ENCODE peak calls at places on chromosome 10, in four cellular contexts. Z is astrocyte, Y is PC-3, H is brain microvascular endothelial cell. U is an unnamed sample.

GRCh38 chr10:71587941-71588573 is 131.5 kb downstream of the C10orf105 start:
- DNase-seq in H (peak; percentile 93), Y (no peak), Z (peak; percentile 14), U (no peak)

GRCh38 chr10:124150189-124150806 is 56.9 kb upstream of the CHST15 start:
- DNase-seq in H (no peak), Z (no peak), Y (no peak), U (no peak)

GRCh38 chr10:131450220-131450765 is 138.8 kb upstream of the TCERG1L start:
- DNase-seq in Z (no peak), H (no peak), Y (no peak), U (no peak)

GRCh38 chr10:63618552-63618951 is 97.4 kb downstream of the REEP3 start:
- DNase-seq in Z (no peak), H (no peak), Y (no peak), U (no peak)

GRCh38 chr10:69728335-69728861 is 73.3 kb upstream of the COL13A1 start:
- DNase-seq in Z (peak; percentile 63), H (peak; percentile 48), Y (peak; percentile 100), U (peak; percentile 87)

GRCh38 chr10:25852364-25852941 is 81.6 kb upstream of the MYO3A start:
- DNase-seq in Z (no peak), Y (no peak), H (no peak), U (no peak)

GRCh38 chr10:33008499-33009243 is 50.6 kb upstream of the ITGB1 start:
- DNase-seq in Z (peak; percentile 78), Y (peak; percentile 100), H (peak; percentile 84), U (peak; percentile 59)

GRCh38 chr10:132644544-132645530 is 107.2 kb downstream of the INPP5A start:
- DNase-seq in H (no peak), Z (no peak), Y (no peak), U (no peak)

GRCh38 chr10:124117879-124118278 is 24.5 kb upstream of the CHST15 start:
- DNase-seq in H (no peak), Z (no peak), Y (no peak), U (no peak)

GRCh38 chr10:16789765-16790164 is 27.5 kb downstream of the RSU1 start:
- DNase-seq in Z (no peak), Y (no peak), H (no peak), U (no peak)

GRCh38 chr10:16788125-16788524 is 29.1 kb downstream of the RSU1 start:
- DNase-seq in Y (no peak), H (no peak), Z (no peak), U (no peak)

GRCh38 chr10:16789266-16789665 is 28.0 kb downstream of the RSU1 start:
- DNase-seq in H (no peak), Z (peak; percentile 12), Y (no peak), U (no peak)

GRCh38 chr10:16787361-16787791 is 29.8 kb downstream of the RSU1 start:
- DNase-seq in Z (no peak), Y (no peak), H (no peak), U (no peak)

GRCh38 chr10:16788778-16789177 is 28.4 kb downstream of the RSU1 start:
- DNase-seq in H (no peak), Y (no peak), Z (no peak), U (no peak)
- H3K27ac ChIP-seq in H (no peak overlapping the region), Y (no peak overlapping the region), Z (no peak overlapping the region), U (no peak overlapping the region)

GRCh38 chr10:89889610-89890009 is 188.2 kb downstream of the KIF20B start:
- DNase-seq in Y (no peak), H (no peak), Z (no peak), U (no peak)
- TF ChIP-seq CTCF in Y (no peak), H (no peak), Z (no peak), U (no peak)

GRCh38 chr10:114403545-114404161 is 649 bp downstream of the AFAP1L2 start:
- DNase-seq in H (no peak), Z (no peak), Y (no peak), U (peak; percentile 65)

GRCh38 chr10:114402233-114402632 is 2.1 kb downstream of the AFAP1L2 start:
- DNase-seq in Z (peak; percentile 14), Y (no peak), H (no peak), U (no peak)

GRCh38 chr10:114401195-114401741 is 3.0 kb downstream of the AFAP1L2 start:
- DNase-seq in H (peak; percentile 58), Z (peak; percentile 65), Y (no peak), U (no peak)

GRCh38 chr10:114404171-114405010 is at the start of gene AFAP1L2:
- DNase-seq in Z (no peak), H (no peak), Y (peak; percentile 27), U (peak; percentile 67)

GRCh38 chr10:114402871-114403544 is 1.3 kb downstream of the AFAP1L2 start:
- DNase-seq in Y (no peak), Z (peak; percentile 27), H (peak; percentile 30), U (peak; percentile 43)
- H3K27ac ChIP-seq in Y (no peak overlapping the region), Z (peak overlapping the region; percentile 19), H (no peak overlapping the region), U (peak overlapping the region; percentile 71)

GRCh38 chr10:120805014-120805805 is 46.0 kb upstream of the WDR11 start:
- DNase-seq in Z (no peak), H (no peak), Y (no peak), U (no peak)
- TF ChIP-seq CTCF in Z (no peak), H (no peak), Y (no peak), U (no peak)

DNA sequence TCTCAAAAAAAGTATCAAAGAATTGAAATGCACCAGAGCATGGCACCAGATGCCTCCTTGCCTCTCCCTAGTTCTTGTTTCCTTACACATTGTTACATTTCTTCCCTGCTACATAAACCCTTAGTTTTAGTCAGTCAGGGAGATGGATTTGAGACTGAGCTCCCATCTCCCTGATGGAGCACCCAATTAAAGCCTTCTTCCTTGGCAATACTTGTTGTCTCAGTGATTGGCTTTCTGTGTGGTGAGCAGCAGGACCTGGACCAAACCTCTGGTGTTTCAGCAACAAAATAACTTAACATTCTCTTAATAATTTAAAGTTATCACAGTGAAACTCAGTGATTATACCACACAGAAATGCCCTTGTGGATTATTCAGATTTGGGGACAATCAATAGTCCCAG is 26.9 kb downstream of the PPP1R3C start:
- DNase-seq in Z (no peak), H (no peak), Y (no peak), U (no peak)
- H3K27ac ChIP-seq in Z (no peak overlapping the region), H (peak overlapping the region; percentile 94), Y (peak overlapping the region; percentile 69), U (no peak overlapping the region)

GRCh38 chr10:34687434-34688205 is 127.5 kb downstream of the PARD3 start:
- DNase-seq in Y (no peak), H (peak; percentile 63), Z (no peak), U (no peak)
- TF ChIP-seq CTCF in Y (no peak), H (no peak), Z (no peak), U (no peak)

GRCh38 chr10:30039988-30040387 is 19.4 kb downstream of the JCAD start:
- DNase-seq in Y (no peak), H (no peak), Z (no peak), U (no peak)

GRCh38 chr10:30042820-30043219 is 16.6 kb downstream of the JCAD start:
- DNase-seq in Y (no peak), H (no peak), Z (no peak), U (no peak)

GRCh38 chr10:30039567-30039966 is 19.8 kb downstream of the JCAD start:
- DNase-seq in Y (no peak), H (no peak), Z (no peak), U (no peak)

GRCh38 chr10:30040597-30040996 is 18.8 kb downstream of the JCAD start:
- DNase-seq in Z (no peak), H (no peak), Y (no peak), U (no peak)

GRCh38 chr10:30041394-30042105 is 17.8 kb downstream of the JCAD start:
- DNase-seq in Y (no peak), Z (no peak), H (no peak), U (no peak)
- H3K27ac ChIP-seq in Y (no peak overlapping the region), Z (no peak overlapping the region), H (no peak overlapping the region), U (no peak overlapping the region)

GRCh38 chr10:53209941-53210611 is 437.5 kb upstream of the MBL2 start:
- DNase-seq in Y (peak; percentile 97), H (no peak), Z (peak; percentile 0), U (peak; percentile 8)
- TF ChIP-seq CTCF in Y (peak; percentile 99), H (peak; percentile 15), Z (peak; percentile 54), U (no peak)